ENCODE peak calls at places on chromosomes 3 and 15, in eight cellular contexts. Q is activated CD8-positive, alpha-beta memory T cell treated with anti-CD3 and anti-CD28 coated beads for 24 hours; Z is NCI-H345; P is stimulated activated CD4-positive, alpha-beta T cell treated with anti-CD3 and anti-CD28 coated beads, Interleukin-2, amount 100 ng/mL, for 48 hours; D is SHP77; U is cardiac muscle cell; A is mesothelial cell of epicardium; T is KG1. C is an unnamed sample.

GRCh38 chr15:88655780-88656488 is 17.1 kb downstream of the ISG20 start:
- DNase-seq in P (no peak), D (no peak), Z (no peak), U (no peak), T (no peak), A (no peak), Q (peak; percentile 56), C (no peak)

GRCh38 chr3:32082727-32083126 is 23.7 kb upstream of the GPD1L start:
- DNase-seq in D (no peak), A (no peak), T (no peak), U (no peak), P (no peak), Q (no peak), Z (no peak), C (no peak)

GRCh38 chr3:1954632-1955031 is 144.0 kb upstream of the CNTN4 start:
- DNase-seq in P (no peak), U (no peak), D (no peak), T (no peak), A (no peak), Q (no peak), Z (no peak), C (no peak)

GRCh38 chr3:161423911-161424522 is 52.7 kb upstream of the SPTSSB start:
- DNase-seq in D (no peak), T (peak; percentile 25), U (peak; percentile 42), P (no peak), Q (no peak), A (no peak), Z (peak; percentile 39), C (no peak)

GRCh38 chr15:83692820-83693581 is 39.1 kb downstream of the ADAMTSL3 start:
- DNase-seq in T (no peak), A (no peak), P (no peak), Z (no peak), Q (no peak), U (peak; percentile 2), D (no peak), C (no peak)

GRCh38 chr3:44363591-44363990 is 25.0 kb downstream of the TCAIM start:
- DNase-seq in U (no peak), A (no peak), T (no peak), Z (no peak), Q (no peak), P (no peak), D (no peak), C (no peak)

GRCh38 chr15:40365016-40365415 is 7.0 kb downstream of the DISP2 start:
- DNase-seq in T (no peak), D (no peak), P (no peak), U (no peak), Z (no peak), A (no peak), Q (no peak), C (no peak)

GRCh38 chr3:9014189-9014588 is 50.9 kb upstream of the RAD18 start:
- DNase-seq in T (no peak), U (no peak), Q (no peak), D (no peak), P (no peak), A (no peak), Z (no peak), C (no peak)

GRCh38 chr3:138688871-138689299 is 80.3 kb downstream of the FAIM start:
- DNase-seq in T (no peak), P (no peak), A (no peak), U (no peak), Q (no peak), Z (no peak), D (no peak), C (peak; percentile 35)

GRCh38 chr3:43423142-43423541 is 136.8 kb downstream of the SNRK start:
- DNase-seq in T (no peak), Z (peak; percentile 34), P (no peak), U (no peak), A (no peak), D (peak; percentile 52), Q (no peak), C (no peak)

GRCh38 chr15:26711445-26711844 is 61.4 kb downstream of the GABRB3 start:
- DNase-seq in T (no peak), Z (no peak), D (no peak), Q (no peak), U (no peak), A (no peak), P (no peak), C (no peak)

GRCh38 chr3:127455541-127456450 is 134.7 kb downstream of the TPRA1 start:
- DNase-seq in Z (peak; percentile 78), U (peak; percentile 86), D (peak; percentile 70), Q (peak; percentile 83), P (peak; percentile 61), T (peak; percentile 49), A (peak; percentile 93), C (peak; percentile 80)

GRCh38 chr3:182238141-182238540 is 526.4 kb downstream of the SOX2 start:
- DNase-seq in A (no peak), U (peak; percentile 8), P (no peak), D (no peak), T (no peak), Z (no peak), Q (no peak), C (peak; percentile 69)

GRCh38 chr3:11648735-11649134 is 5.0 kb upstream of the VGLL4 start:
- DNase-seq in Q (no peak), Z (no peak), A (no peak), P (no peak), D (no peak), U (no peak), T (no peak), C (no peak)

GRCh38 chr3:177484926-177485325 is 287.6 kb upstream of the TBL1XR1 start:
- DNase-seq in D (no peak), U (no peak), T (no peak), P (no peak), Q (no peak), Z (no peak), A (no peak), C (no peak)

GRCh38 chr3:64067510-64068346 is 44.4 kb upstream of the PSMD6 start:
- DNase-seq in A (no peak), Z (no peak), T (no peak), D (no peak), P (no peak), U (no peak), Q (no peak), C (peak; percentile 50)

GRCh38 chr3:172467170-172467824 is 19.0 kb upstream of the GHSR start:
- DNase-seq in Q (no peak), A (no peak), Z (no peak), U (no peak), D (no peak), T (no peak), P (no peak), C (no peak)

GRCh38 chr3:182861345-182861744 is 68.0 kb downstream of the ATP11B start:
- DNase-seq in D (no peak), P (no peak), A (no peak), Z (no peak), Q (no peak), T (no peak), U (no peak), C (no peak)

GRCh38 chr3:189132125-189132744 is 39.5 kb upstream of the TPRG1 start:
- DNase-seq in T (peak; percentile 52), Z (no peak), D (peak; percentile 15), U (no peak), Q (peak; percentile 79), A (no peak), P (peak; percentile 47), C (peak; percentile 74)

GRCh38 chr3:34807611-34808010 is 831.7 kb upstream of the ARPP21 start:
- DNase-seq in T (no peak), Q (no peak), A (no peak), P (no peak), Z (no peak), D (no peak), U (no peak), C (no peak)

GRCh38 chr3:20240154-20240883 is 54.3 kb upstream of the SGO1 start:
- DNase-seq in D (no peak), Z (no peak), U (no peak), A (no peak), P (no peak), T (no peak), Q (no peak), C (no peak)